ENCODE peak calls at places on chromosomes 3 and 15, in six cellular contexts. P is fibroblast of gingiva, W is iris pigment epithelial cell, M is cardiac fibroblast, A is neural progenitor cell, N is OCI-M1. B is an unnamed sample.

GRCh38 chr15:101372960-101373525 is 78.0 kb upstream of the SNRPA1 start:
- DNase-seq in N (no peak), A (no peak), M (no peak), W (no peak), P (no peak), B (no peak)

GRCh38 chr3:23889401-23889800 is 27.4 kb downstream of the NKIRAS1 start:
- DNase-seq in N (no peak), P (no peak), A (no peak), W (no peak), M (no peak), B (no peak)

GRCh38 chr15:66702770-66703539 is 919 bp downstream of the SMAD6 start:
- DNase-seq in M (no peak), A (peak; percentile 69), W (no peak), P (no peak), N (no peak), B (no peak)

GRCh38 chr3:66276705-66277274 is 56.0 kb downstream of the SLC25A26 start:
- DNase-seq in A (peak; percentile 74), P (peak; percentile 64), N (peak; percentile 74), M (peak; percentile 88), W (peak; percentile 83), B (peak; percentile 32)

GRCh38 chr3:194395767-194396527 is 3.1 kb downstream of the GP5 start:
- DNase-seq in A (peak; percentile 56), N (peak; percentile 87), W (peak; percentile 48), P (peak; percentile 34), M (no peak), B (no peak)

GRCh38 chr3:59876533-59877062 is 826.8 kb upstream of the CFAP20DC start:
- DNase-seq in A (no peak), W (no peak), P (no peak), N (no peak), M (no peak), B (no peak)

GRCh38 chr3:37996785-37997301 is 6.3 kb downstream of the VILL start:
- DNase-seq in W (peak; percentile 81), N (peak; percentile 89), A (peak; percentile 72), P (peak; percentile 62), M (peak; percentile 81), B (peak; percentile 76)

GRCh38 chr3:141093971-141094401 is 42.8 kb downstream of the SPSB4 start:
- DNase-seq in N (no peak), W (no peak), P (no peak), A (no peak), M (peak; percentile 27), B (no peak)

GRCh38 chr3:129439381-129439816 is 349 bp downstream of the MBD4 start:
- DNase-seq in M (no peak), N (peak; percentile 79), A (peak; percentile 63), W (peak; percentile 35), P (no peak), B (no peak)

GRCh38 chr3:45186871-45187270 is 39.2 kb downstream of the TMEM158 start:
- DNase-seq in M (no peak), W (no peak), A (no peak), P (no peak), N (no peak), B (no peak)

GRCh38 chr3:14647976-14648955 is 3.3 kb upstream of the CCDC174 start:
- DNase-seq in N (peak; percentile 9), A (no peak), W (no peak), M (peak; percentile 7), P (no peak), B (no peak)

GRCh38 chr3:54271118-54271517 is 148.8 kb downstream of the CACNA2D3 start:
- DNase-seq in N (no peak), M (no peak), W (no peak), A (no peak), P (no peak), B (no peak)

GRCh38 chr15:68635142-68635541 is 56.3 kb downstream of the CORO2B start:
- DNase-seq in N (no peak), A (no peak), P (peak; percentile 64), M (no peak), W (no peak), B (no peak)

GRCh38 chr15:99707481-99708270 is 25.6 kb downstream of the LYSMD4 start:
- DNase-seq in P (peak; percentile 65), W (peak; percentile 74), N (no peak), A (no peak), M (peak; percentile 31), B (no peak)

GRCh38 chr15:76161153-76162049 is 101.6 kb downstream of the TMEM266 start:
- DNase-seq in N (no peak), P (peak; percentile 55), A (no peak), W (no peak), M (no peak), B (no peak)

GRCh38 chr3:183591881-183592521 is 36.5 kb upstream of the KLHL6 start:
- DNase-seq in N (peak; percentile 14), W (peak; percentile 15), A (no peak), P (no peak), M (peak; percentile 20), B (no peak)

GRCh38 chr15:88791637-88792036 is 11.6 kb upstream of the ACAN start:
- DNase-seq in W (no peak), M (no peak), P (no peak), N (no peak), A (no peak), B (no peak)

B was measured in Panc1.